ENCODE peak calls at places on chromosomes 3 and 15, in nine cellular contexts. B, C, O, R, Q, W, M, P and E are unnamed samples. For H3K4me1, the result is how much of the 10 kb centered on the place peaks cover.

GRCh38 chr15:49988766-49989165 is 130.3 kb downstream of the ATP8B4 start:
- DNase-seq in C (no peak), R (no peak), O (no peak), B (no peak), P (no peak), W (no peak), M (no peak), Q (no peak), E (no peak)

GRCh38 chr15:34693053-34693744 is 61.6 kb downstream of the GJD2 start:
- DNase-seq in P (no peak), B (no peak), M (no peak), R (no peak), C (no peak), O (no peak), W (no peak), Q (no peak), E (no peak)

GRCh38 chr15:58537480-58537879 is 105.7 kb downstream of the LIPC start:
- DNase-seq in W (no peak), P (no peak), Q (no peak), C (no peak), B (no peak), O (no peak), R (no peak), M (no peak), E (no peak)

GRCh38 chr3:111351334-111351733 is 190.7 kb upstream of the CD96 start:
- DNase-seq in M (no peak), C (no peak), B (no peak), P (no peak), R (no peak), W (no peak), O (no peak), Q (no peak), E (no peak)

GRCh38 chr3:45760878-45761711 is 35.2 kb downstream of the SLC6A20 start:
- DNase-seq in C (peak), W (no peak), O (peak), B (peak), R (peak), M (peak), P (peak), Q (peak), E (peak)

GRCh38 chr3:138937690-138938055 is 9.3 kb downstream of the FOXL2 start:
- DNase-seq in B (no peak), R (peak), P (no peak), M (no peak), W (no peak), Q (no peak), O (no peak), C (no peak), E (no peak)

GRCh38 chr3:122322095-122323075 is 2.7 kb upstream of the CSTA start:
- DNase-seq in Q (no peak), W (no peak), B (no peak), C (no peak), P (peak), M (no peak), O (no peak), R (no peak), E (no peak)

GRCh38 chr3:42518800-42519567 is 16.5 kb downstream of the VIPR1 start:
- DNase-seq in O (no peak), M (peak), R (no peak), Q (no peak), P (peak), W (peak), C (peak), B (no peak), E (no peak)

GRCh38 chr3:123071146-123071545 is 4.3 kb downstream of the PDIA5 start:
- DNase-seq in C (no peak), O (no peak), M (no peak), W (no peak), Q (no peak), P (no peak), B (no peak), R (no peak), E (no peak)

GRCh38 chr3:23169551-23169950 is 33.6 kb upstream of the UBE2E2 start:
- DNase-seq in Q (no peak), P (no peak), W (no peak), C (no peak), R (no peak), O (no peak), M (no peak), B (no peak), E (no peak)

GRCh38 chr3:8503871-8504610 is 2.4 kb downstream of the LMCD1 start:
- DNase-seq in Q (no peak), M (no peak), C (no peak), R (no peak), O (no peak), B (no peak), W (no peak), P (no peak), E (no peak)

GRCh38 chr3:51975857-51976549 is 1.1 kb downstream of the ABHD14A start:
- DNase-seq in R (peak), M (peak), Q (peak), C (no peak), P (peak), B (peak), O (no peak), W (peak), E (peak)

GRCh38 chr3:185473290-185473815 is 25.5 kb downstream of the TMEM41A start:
- DNase-seq in M (no peak), B (no peak), Q (no peak), O (no peak), W (no peak), R (no peak), P (no peak), C (no peak), E (no peak)

GRCh38 chr3:190266915-190267290 is 55.3 kb downstream of the CLDN1 start:
- DNase-seq in B (no peak), P (no peak), O (no peak), M (no peak), Q (no peak), R (no peak), C (no peak), W (no peak), E (no peak)

GRCh38 chr15:95132774-95133173 is 901.4 kb downstream of the MCTP2 start:
- DNase-seq in W (no peak), M (no peak), P (no peak), Q (no peak), O (no peak), B (no peak), C (no peak), R (no peak), E (no peak)

GRCh38 chr3:197468866-197469382 is 86.8 kb downstream of the BDH1 start:
- DNase-seq in B (no peak), Q (peak), P (no peak), R (no peak), C (no peak), M (no peak), O (no peak), W (no peak), E (peak)

GRCh38 chr3:37989821-37990480 is 635 bp upstream of the VILL start:
- DNase-seq in O (no peak), R (peak), M (no peak), P (no peak), W (no peak), C (no peak), B (no peak), Q (peak), E (peak)

DNA sequence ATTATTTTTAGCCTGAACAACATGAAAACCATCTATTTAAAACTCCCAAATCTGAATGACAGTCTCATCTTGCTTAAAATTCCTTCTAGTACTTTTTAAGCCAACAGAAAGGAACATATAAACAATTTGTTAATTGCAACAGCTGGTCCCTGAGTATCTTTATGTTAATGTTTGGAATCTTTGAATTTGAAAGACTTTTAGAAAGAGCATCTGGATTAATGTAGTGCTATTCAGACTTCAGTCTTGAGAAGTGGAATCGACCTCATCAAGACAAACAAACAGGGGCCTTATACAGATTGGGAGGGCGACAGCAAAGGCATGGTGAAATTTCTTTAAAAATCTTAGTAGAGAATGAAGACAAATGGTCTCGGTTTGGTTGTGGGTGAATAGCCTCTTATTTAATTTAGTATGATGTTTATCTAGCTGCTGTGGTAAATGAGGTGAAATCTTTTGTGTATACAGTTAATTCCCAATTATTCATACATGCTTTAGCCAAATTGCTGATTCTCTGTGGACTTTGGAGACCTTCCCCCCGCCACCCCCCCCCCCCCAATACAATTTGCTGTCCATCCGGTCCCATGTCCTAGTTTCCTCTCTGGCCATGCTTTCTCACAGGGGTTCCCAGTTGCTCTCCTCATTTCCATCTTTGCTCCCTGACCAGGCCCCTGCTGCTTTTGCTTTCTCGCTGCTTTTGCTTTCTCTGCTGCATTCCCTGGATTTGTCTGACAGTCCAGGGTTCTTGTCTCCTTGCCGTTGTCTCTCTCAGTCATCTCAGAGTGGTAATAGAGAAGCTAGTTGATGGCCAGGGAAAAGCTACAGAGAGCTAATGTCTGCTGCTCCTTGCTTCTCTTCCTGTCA is 135.2 kb downstream of the FNDC3B start:
- DNase-seq in O (no peak), C (no peak), W (no peak), Q (no peak), P (no peak), M (no peak), R (no peak), B (no peak), E (no peak)
- H3K4me3 ChIP-seq in O (no peak), C (no peak), W (no peak), Q (no peak), P (no peak), M (no peak), R (no peak), B (no peak), E (no peak)

DNA sequence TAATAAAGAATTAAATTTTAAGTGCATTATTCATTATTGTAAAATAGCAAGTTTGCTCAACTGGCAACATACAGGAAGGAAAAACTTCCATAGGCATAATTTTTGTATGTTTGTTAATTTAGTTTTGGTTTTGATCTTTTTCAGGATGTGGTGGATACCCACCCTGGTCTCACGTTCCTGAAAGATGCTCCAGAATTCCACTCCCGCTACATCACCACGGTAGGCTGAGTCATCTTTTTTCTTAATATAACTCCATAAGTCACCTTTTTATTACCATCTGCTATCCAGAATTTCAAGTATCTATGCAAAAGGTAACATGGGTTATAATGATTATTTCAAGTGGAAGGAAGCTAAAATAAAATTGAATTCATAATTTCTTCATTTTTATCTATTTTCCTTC is 104.8 kb downstream of the PPP2R3A start:
- DNase-seq in R (no peak), Q (no peak), W (no peak), M (no peak), O (no peak), C (no peak), B (no peak), P (no peak), E (no peak)
- H3K27ac ChIP-seq in R (peak), Q (no peak), W (peak), M (no peak), O (no peak), C (no peak), B (peak), P (no peak), E (no peak)

GRCh38 chr3:32848215-32848614 is 30.4 kb downstream of the TRIM71 start:
- DNase-seq in Q (no peak), W (no peak), O (no peak), B (no peak), C (no peak), M (no peak), P (no peak), R (no peak), E (no peak)
- H3K4me1 ChIP-seq in Q (under half), W (under half), O (under half), B (under half), C (under half), M (under half), P (under half), R (under half), E (under half)

DNA sequence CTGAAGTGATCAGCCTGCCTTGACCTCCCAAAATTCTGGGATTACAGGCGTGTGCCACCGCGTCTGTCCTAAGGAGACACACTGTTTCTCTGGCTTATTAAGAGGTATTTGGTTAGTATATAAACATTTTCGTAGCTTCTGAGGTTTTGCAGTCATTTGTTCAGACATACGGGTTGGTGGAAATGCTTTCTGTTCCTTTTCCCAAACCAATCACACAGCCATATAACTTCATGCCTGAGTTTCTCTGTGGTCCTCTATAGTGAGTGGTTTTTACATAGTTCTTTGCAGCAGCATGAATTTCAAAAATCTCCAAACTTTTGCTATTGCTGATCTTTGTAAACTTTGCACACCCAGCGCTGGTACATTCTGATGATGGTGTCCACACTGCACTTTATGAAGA is 100.5 kb downstream of the AKAP13 start:
- DNase-seq in O (no peak), R (no peak), B (no peak), M (no peak), W (no peak), Q (no peak), C (no peak), P (no peak), E (no peak)
- H3K4me3 ChIP-seq in O (no peak), R (no peak), B (no peak), M (no peak), W (no peak), Q (no peak), C (no peak), P (no peak), E (no peak)

GRCh38 chr15:67137319-67137718 is 71.9 kb downstream of the SMAD3 start:
- DNase-seq in W (no peak), P (no peak), M (no peak), R (no peak), C (no peak), O (no peak), B (no peak), Q (no peak), E (no peak)
- H3K27ac ChIP-seq in W (peak), P (no peak), M (no peak), R (peak), C (no peak), O (no peak), B (peak), Q (peak), E (peak)

GRCh38 chr3:58993547-58993946 is 56.3 kb downstream of the CFAP20DC start:
- DNase-seq in O (no peak), P (no peak), Q (no peak), C (no peak), R (no peak), W (no peak), M (no peak), B (no peak), E (no peak)
- H3K4me1 ChIP-seq in O (under half), P (under half), Q (under half), C (under half), R (under half), W (under half), M (under half), B (under half), E (under half)

GRCh38 chr3:160225181-160226025 is at the start of gene C3orf80:
- DNase-seq in Q (peak), R (peak), B (peak), C (no peak), M (peak), P (peak), W (peak), O (peak), E (peak)

GRCh38 chr3:160226026-160226739 is 961 bp downstream of the C3orf80 start:
- DNase-seq in W (peak), M (peak), Q (no peak), C (no peak), B (no peak), R (peak), P (no peak), O (peak), E (no peak)

GRCh38 chr3:160224811-160225180 is 426 bp upstream of the C3orf80 start:
- DNase-seq in O (no peak), M (no peak), C (no peak), Q (no peak), B (no peak), R (no peak), W (no peak), P (no peak), E (no peak)

GRCh38 chr3:160226740-160227048 is 1.5 kb downstream of the C3orf80 start:
- DNase-seq in B (no peak), C (no peak), R (no peak), P (no peak), Q (no peak), M (no peak), W (no peak), O (no peak), E (no peak)

DNA sequence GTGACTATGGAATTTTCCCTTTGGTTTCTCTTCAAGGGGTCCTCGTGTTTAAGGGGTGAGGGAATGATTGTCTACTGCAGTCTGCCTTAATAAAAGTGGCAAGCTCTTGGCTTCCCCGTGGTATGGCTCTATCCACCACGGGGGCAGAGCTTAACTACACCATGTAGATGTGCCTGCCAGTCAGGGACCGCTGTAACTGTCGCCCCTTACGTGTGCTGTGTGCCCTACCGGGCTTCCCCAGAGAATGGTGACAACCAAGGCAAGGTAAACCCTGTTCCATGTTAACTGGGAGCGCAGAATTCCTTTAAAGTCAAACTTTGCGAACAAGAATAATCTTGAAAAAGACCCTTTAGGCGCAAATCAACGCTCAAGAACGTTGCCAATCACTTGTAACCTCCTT is 966 bp upstream of the C3orf80 start:
- DNase-seq in R (no peak), C (no peak), P (no peak), W (no peak), M (no peak), Q (no peak), O (peak), B (no peak), E (no peak)
- H3K4me3 ChIP-seq in R (peak), C (no peak), P (no peak), W (no peak), M (no peak), Q (no peak), O (no peak), B (no peak), E (no peak)

DNA sequence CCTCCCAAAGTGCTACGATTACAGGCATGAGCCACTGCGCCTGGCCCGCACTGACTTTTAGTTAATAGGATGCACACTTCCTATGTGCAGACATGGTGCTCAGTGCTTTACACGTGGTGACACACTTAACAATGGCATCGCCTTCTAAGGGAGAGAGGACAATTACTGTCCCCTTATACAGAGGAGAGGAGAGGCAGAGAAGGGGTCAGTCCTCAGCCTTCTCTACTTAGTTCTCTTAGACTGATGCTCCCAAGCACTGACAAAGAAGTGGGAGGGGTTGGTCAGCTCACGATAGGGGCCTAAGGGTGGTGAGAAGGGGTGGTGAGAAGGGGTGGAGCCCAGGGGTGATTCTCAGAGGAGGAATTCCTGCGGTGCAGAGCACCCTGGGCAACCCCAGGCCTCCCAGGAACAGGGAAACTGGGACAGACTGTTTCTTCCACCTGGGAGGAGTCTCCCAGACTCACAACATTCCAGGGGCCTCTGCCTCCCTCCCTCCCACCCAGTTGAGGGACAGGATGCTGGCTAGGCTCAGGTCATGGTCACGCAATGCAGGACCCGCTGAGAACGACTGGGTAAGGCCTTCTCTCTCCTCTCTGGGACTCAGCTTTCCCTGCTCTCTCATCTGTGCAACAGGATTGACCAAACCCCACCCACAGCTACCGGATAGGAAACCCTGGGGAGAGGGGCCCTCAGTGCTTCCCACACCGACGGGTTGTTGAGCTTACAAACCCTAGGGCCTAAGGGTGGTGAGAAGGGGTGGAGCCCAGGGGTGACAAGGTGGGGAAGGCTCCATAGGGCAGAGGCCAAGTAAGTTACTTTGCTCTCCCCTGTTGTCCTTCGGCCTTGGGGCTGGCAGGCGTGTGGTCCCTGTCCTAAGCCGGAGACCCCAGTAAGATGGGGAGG is 1.6 kb downstream of the TPRA1 start:
- DNase-seq in C (no peak), O (no peak), P (no peak), W (no peak), B (no peak), R (no peak), M (no peak), Q (no peak), E (no peak)
- H3K27ac ChIP-seq in C (no peak), O (no peak), P (no peak), W (peak), B (peak), R (peak), M (no peak), Q (peak), E (peak)

DNA sequence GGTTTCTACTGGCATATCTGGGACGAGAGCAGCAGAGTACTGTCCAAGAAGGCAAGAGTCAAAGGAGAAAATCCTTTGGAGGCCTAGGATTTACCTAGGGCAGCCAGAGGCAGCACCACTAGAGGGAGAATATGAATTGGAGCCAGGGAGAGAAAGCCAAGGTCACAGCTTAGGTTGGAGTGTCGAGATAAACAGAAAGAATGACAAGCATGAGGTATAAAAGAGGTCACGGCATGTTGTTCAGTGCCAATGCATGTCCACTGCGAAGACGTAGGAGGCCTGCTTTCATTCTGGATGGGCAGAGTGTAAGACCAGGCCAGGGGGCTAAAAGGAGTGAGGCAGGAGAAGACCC is 47.2 kb downstream of the THBS1 start:
- DNase-seq in Q (no peak), C (no peak), P (no peak), B (no peak), O (no peak), R (no peak), M (no peak), W (no peak), E (no peak)
- H3K4me1 ChIP-seq in Q (under half), C (half or more), P (half or more), B (under half), O (under half), R (under half), M (under half), W (half or more), E (half or more)